ENCODE peak calls at places on chromosomes 6 and 20, in six cellular contexts. Y, V, I, T, S and K are unnamed samples.

GRCh38 chr6:4281341-4282293 is 146.2 kb upstream of the ECI2 start:
- DNase-seq in Y (no peak), V (peak; percentile 62), I (no peak), T (peak; percentile 53), S (no peak), K (no peak)

GRCh38 chr20:43194187-43194586 is 4.5 kb upstream of the PTPRT start:
- DNase-seq in Y (no peak), V (no peak), I (no peak), T (no peak), S (no peak), K (no peak)

GRCh38 chr6:143529095-143529494 is 17.6 kb upstream of the FUCA2 start:
- DNase-seq in Y (no peak), V (no peak), I (peak; percentile 28), T (no peak), S (no peak), K (peak; percentile 36)

GRCh38 chr20:39271205-39271604 is 309.1 kb downstream of the DHX35 start:
- DNase-seq in Y (no peak), V (no peak), I (no peak), T (no peak), S (no peak), K (no peak)

GRCh38 chr20:19633985-19634384 is 124.1 kb upstream of the RIN2 start:
- DNase-seq in Y (no peak), V (peak; percentile 33), I (no peak), T (no peak), S (no peak), K (no peak)

GRCh38 chr20:23225407-23226060 is 125.1 kb upstream of the NXT1 start:
- DNase-seq in Y (no peak), V (peak; percentile 82), I (peak; percentile 58), T (no peak), S (no peak), K (no peak)

GRCh38 chr20:49045440-49046086 is 549 bp upstream of the CSE1L start:
- DNase-seq in Y (peak; percentile 29), V (peak; percentile 6), I (no peak), T (no peak), S (peak; percentile 24), K (no peak)

GRCh38 chr6:37435373-37435772 is 2.4 kb downstream of the CMTR1 start:
- DNase-seq in Y (no peak), V (no peak), I (no peak), T (no peak), S (no peak), K (no peak)

GRCh38 chr6:24093381-24093780 is 32.6 kb upstream of the NRSN1 start:
- DNase-seq in Y (no peak), V (no peak), I (no peak), T (no peak), S (no peak), K (no peak)

DNA sequence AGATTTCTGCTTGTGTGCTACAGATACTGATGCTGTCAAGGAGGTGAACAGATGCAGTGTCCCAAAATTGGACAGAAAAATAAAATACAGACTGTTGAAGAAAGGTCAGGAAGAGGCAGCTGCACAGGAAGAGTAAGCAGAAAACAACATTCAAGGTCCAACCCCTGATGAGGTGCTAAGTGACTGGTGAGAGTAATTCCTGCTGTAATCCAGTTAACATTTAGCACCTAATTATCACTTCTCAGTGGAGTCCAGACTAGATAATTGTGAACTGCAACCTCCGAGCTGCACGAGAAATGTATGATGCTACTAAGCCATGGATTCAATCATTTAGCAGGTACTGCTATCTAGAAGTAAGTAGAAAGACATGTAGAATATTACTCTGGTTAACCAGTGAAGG is 36.3 kb upstream of the NRSN1 start:
- DNase-seq in Y (no peak), V (no peak), I (no peak), T (no peak), S (no peak), K (no peak)
- TF ChIP-seq BHLHE40 in Y (no peak), V (no peak), I (no peak), T (no peak), S (no peak), K (no peak)

GRCh38 chr20:47711046-47711752 is 74.1 kb downstream of the SULF2 start:
- DNase-seq in Y (peak; percentile 99), V (no peak), I (no peak), T (no peak), S (no peak), K (no peak)
- TF ChIP-seq BHLHE40 in Y (peak; percentile 99), V (no peak), I (no peak), T (peak; percentile 95), S (no peak), K (no peak)

DNA sequence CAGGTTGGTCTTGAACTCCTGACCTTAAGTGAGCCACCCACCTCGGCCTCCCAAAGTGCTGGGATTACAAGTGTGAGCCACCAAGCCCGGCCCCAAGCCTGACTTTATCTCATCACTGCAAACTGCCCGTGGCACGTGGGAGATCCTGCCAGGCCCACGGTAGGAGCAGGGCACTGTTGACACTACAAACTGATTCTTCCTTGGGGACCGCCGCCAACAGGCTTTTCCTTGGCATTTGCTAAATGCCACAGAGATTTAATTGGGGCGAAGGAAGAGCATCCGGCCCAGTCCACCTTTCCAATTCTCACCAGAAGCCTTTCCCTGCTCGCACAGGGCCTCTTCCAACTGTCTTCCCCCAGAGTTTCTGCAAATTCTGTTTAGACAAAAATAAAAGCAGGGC is 11.0 kb downstream of the ATP9A start:
- DNase-seq in Y (no peak), V (no peak), I (no peak), T (no peak), S (no peak), K (no peak)
- TF ChIP-seq BHLHE40 in Y (no peak), V (no peak), I (no peak), T (no peak), S (no peak), K (no peak)

GRCh38 chr6:150610584-150610983 is 10.9 kb downstream of the PLEKHG1 start:
- DNase-seq in Y (no peak), V (no peak), I (no peak), T (no peak), S (no peak), K (no peak)

GRCh38 chr6:150605333-150605732 is 5.6 kb downstream of the PLEKHG1 start:
- DNase-seq in Y (no peak), V (no peak), I (no peak), T (no peak), S (no peak), K (no peak)

GRCh38 chr6:150604467-150604866 is 4.8 kb downstream of the PLEKHG1 start:
- DNase-seq in Y (no peak), V (no peak), I (no peak), T (no peak), S (no peak), K (no peak)

GRCh38 chr6:150607044-150607650 is 7.5 kb downstream of the PLEKHG1 start:
- DNase-seq in Y (no peak), V (no peak), I (no peak), T (no peak), S (no peak), K (no peak)

DNA sequence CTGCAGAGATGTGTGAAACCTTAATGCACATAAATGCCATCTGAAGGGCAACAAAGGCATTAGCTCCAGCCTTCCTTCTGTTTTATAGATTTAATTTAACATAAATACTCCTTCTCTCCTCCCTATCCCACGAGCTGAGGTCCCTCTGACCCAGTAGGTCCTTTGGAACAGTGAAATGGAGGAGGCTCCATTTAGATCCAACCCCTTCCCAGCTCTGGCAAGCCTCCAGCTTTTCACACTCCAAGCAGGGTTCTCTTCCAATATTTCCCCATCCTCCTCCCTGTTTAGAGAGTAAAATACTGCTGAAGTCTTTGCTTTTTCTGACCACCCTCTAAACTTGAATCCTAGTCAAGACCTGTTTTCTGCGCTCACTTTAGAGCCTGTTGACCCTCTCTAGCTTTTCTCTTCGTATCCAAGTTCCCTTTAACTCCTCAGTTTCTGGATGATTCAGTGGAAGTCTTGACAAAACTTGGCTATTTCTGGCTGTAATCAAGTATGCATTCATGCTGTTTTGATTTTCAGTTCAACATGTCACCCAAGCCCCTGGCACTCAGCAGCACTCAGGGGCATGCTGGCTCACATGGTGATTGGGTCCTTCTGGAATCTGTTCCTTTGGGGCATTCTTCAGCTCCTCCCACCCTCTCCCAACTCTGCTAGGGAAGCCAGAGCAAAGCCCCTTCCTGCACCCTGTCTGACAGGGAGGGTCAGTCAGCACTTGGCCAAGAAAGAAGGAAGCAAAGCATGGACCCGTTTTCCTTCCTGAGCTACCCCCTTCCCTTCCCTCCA is 6.8 kb downstream of the PLEKHG1 start:
- DNase-seq in Y (no peak), V (no peak), I (no peak), T (no peak), S (no peak), K (no peak)
- TF ChIP-seq BHLHE40 in Y (no peak), V (no peak), I (no peak), T (no peak), S (no peak), K (no peak)

DNA sequence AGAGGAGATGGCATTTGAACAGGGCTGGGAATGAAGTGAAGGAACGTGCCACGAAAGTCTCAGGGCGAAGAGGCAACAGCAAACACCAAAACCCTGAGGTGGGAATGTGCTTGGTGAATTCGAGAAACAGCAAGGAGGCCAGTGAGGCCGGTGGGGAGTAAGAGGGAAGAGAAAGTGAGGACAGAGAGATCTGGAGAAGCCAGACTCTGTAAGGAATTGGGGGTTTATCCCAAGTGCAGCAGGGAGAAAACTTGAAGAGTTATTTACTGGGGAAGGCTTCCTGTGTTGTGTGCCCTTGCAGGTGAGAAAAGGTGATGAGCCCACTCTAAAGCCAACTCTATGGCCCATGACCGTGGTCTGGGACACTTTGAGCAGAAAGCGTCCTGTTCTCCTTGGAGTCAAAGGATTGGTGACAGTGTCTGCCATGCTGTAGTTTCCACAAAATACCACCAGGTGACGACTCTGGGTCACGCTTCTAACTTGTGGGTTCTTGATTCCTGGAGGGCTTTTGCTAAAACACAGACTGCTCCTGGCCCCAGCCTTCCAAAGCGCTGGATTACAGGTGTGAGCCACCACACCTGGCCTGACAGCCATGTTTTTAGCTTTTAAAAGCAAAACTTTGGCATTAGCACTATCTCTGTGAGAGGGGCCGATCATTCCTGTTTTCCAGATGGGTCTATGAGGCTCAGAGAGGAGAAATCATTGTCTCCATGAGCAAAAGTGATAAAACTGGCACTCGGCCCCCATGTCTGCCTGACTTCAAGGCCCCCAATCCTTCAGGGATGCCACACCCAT is 18.0 kb upstream of the CSNK2A1 start:
- DNase-seq in Y (peak; percentile 86), V (peak; percentile 63), I (peak; percentile 80), T (no peak), S (peak; percentile 48), K (peak; percentile 78)
- TF ChIP-seq BHLHE40 in Y (peak; percentile 57), V (no peak), I (no peak), T (peak; percentile 9), S (peak; percentile 10), K (no peak)

DNA sequence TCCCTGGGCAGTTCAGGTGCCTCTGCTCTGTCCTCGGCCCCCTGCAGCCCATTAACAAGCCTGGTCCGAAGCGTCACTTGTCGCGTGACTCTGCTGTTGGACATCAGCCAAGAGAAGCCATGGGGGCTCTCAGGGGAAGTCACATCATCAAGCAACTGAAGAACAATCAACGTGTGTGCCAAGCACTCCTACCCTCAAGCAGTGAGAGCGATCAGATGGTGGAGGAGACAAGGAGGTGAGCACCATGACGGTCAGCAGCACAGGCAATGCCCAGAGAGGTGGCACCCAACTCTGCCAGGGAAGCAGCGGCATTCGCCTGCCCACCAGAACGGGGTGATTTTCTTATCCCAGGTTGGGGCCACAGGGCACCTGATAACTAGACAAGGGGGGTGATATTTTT is 132.7 kb downstream of the AGPAT4 start:
- DNase-seq in Y (no peak), V (no peak), I (no peak), T (no peak), S (peak; percentile 53), K (peak; percentile 59)
- TF ChIP-seq BHLHE40 in Y (no peak), V (no peak), I (no peak), T (no peak), S (peak; percentile 70), K (no peak)